ENCODE peak calls at places on chromosome 10, in four cellular contexts. One of them, this sample, is unnamed.

GRCh38 chr10:25556457-25556856 is 377.6 kb upstream of the MYO3A start:
- DNase-seq in nephron progenitor cell: no peak
- DNase-seq in stimulated activated CD4-positive, alpha-beta T cell treated with anti-CD3 and anti-CD28 coated beads, Interleukin-4, amount 100 ng/mL, for 4 hours: no peak
- DNase-seq in RWPE1: peak
- DNase-seq in this sample: no peak

GRCh38 chr10:6091630-6092029 is 2.8 kb downstream of the RBM17 start:
- DNase-seq in nephron progenitor cell: no peak
- DNase-seq in RWPE1: no peak
- DNase-seq in stimulated activated CD4-positive, alpha-beta T cell treated with anti-CD3 and anti-CD28 coated beads, Interleukin-4, amount 100 ng/mL, for 4 hours: no peak
- DNase-seq in this sample: no peak

GRCh38 chr10:97584060-97584797 is at the start of gene HOGA1:
- DNase-seq in nephron progenitor cell: peak
- DNase-seq in stimulated activated CD4-positive, alpha-beta T cell treated with anti-CD3 and anti-CD28 coated beads, Interleukin-4, amount 100 ng/mL, for 4 hours: no peak
- DNase-seq in RWPE1: peak
- DNase-seq in this sample: peak

GRCh38 chr10:132141076-132141475 is 45.7 kb upstream of the DPYSL4 start:
- DNase-seq in nephron progenitor cell: no peak
- DNase-seq in RWPE1: no peak
- DNase-seq in stimulated activated CD4-positive, alpha-beta T cell treated with anti-CD3 and anti-CD28 coated beads, Interleukin-4, amount 100 ng/mL, for 4 hours: no peak
- DNase-seq in this sample: peak

GRCh38 chr10:21095494-21096055 is 198.5 kb upstream of the NEBL start:
- DNase-seq in RWPE1: no peak
- DNase-seq in nephron progenitor cell: no peak
- DNase-seq in stimulated activated CD4-positive, alpha-beta T cell treated with anti-CD3 and anti-CD28 coated beads, Interleukin-4, amount 100 ng/mL, for 4 hours: no peak
- DNase-seq in this sample: no peak

GRCh38 chr10:20391629-20392028 is 505.5 kb downstream of the NEBL start:
- DNase-seq in RWPE1: no peak
- DNase-seq in nephron progenitor cell: no peak
- DNase-seq in stimulated activated CD4-positive, alpha-beta T cell treated with anti-CD3 and anti-CD28 coated beads, Interleukin-4, amount 100 ng/mL, for 4 hours: no peak
- DNase-seq in this sample: no peak

GRCh38 chr10:86757110-86757790 is 831 bp downstream of the BMPR1A start:
- DNase-seq in RWPE1: peak
- DNase-seq in stimulated activated CD4-positive, alpha-beta T cell treated with anti-CD3 and anti-CD28 coated beads, Interleukin-4, amount 100 ng/mL, for 4 hours: peak
- DNase-seq in nephron progenitor cell: peak
- DNase-seq in this sample: no peak

GRCh38 chr10:60222060-60222459 is 167.6 kb downstream of the ANK3 start:
- DNase-seq in RWPE1: no peak
- DNase-seq in stimulated activated CD4-positive, alpha-beta T cell treated with anti-CD3 and anti-CD28 coated beads, Interleukin-4, amount 100 ng/mL, for 4 hours: no peak
- DNase-seq in nephron progenitor cell: no peak
- DNase-seq in this sample: no peak

GRCh38 chr10:14801693-14802092 is 27.0 kb upstream of the FAM107B start:
- DNase-seq in nephron progenitor cell: no peak
- DNase-seq in stimulated activated CD4-positive, alpha-beta T cell treated with anti-CD3 and anti-CD28 coated beads, Interleukin-4, amount 100 ng/mL, for 4 hours: no peak
- DNase-seq in RWPE1: no peak
- DNase-seq in this sample: no peak

GRCh38 chr10:44934416-44935200 is 23.5 kb downstream of the TMEM72 start:
- DNase-seq in RWPE1: no peak
- DNase-seq in stimulated activated CD4-positive, alpha-beta T cell treated with anti-CD3 and anti-CD28 coated beads, Interleukin-4, amount 100 ng/mL, for 4 hours: no peak
- DNase-seq in nephron progenitor cell: no peak
- DNase-seq in this sample: no peak

GRCh38 chr10:27285093-27285492 is 44.5 kb upstream of the ACBD5 start:
- DNase-seq in stimulated activated CD4-positive, alpha-beta T cell treated with anti-CD3 and anti-CD28 coated beads, Interleukin-4, amount 100 ng/mL, for 4 hours: no peak
- DNase-seq in nephron progenitor cell: no peak
- DNase-seq in RWPE1: no peak
- DNase-seq in this sample: no peak

GRCh38 chr10:104334965-104335650 is 3.2 kb downstream of the ITPRIP start:
- DNase-seq in RWPE1: no peak
- DNase-seq in stimulated activated CD4-positive, alpha-beta T cell treated with anti-CD3 and anti-CD28 coated beads, Interleukin-4, amount 100 ng/mL, for 4 hours: no peak
- DNase-seq in nephron progenitor cell: no peak
- DNase-seq in this sample: no peak

GRCh38 chr10:30017576-30017975 is 41.8 kb downstream of the JCAD start:
- DNase-seq in stimulated activated CD4-positive, alpha-beta T cell treated with anti-CD3 and anti-CD28 coated beads, Interleukin-4, amount 100 ng/mL, for 4 hours: no peak
- DNase-seq in RWPE1: no peak
- DNase-seq in nephron progenitor cell: no peak
- DNase-seq in this sample: no peak

GRCh38 chr10:71225291-71226058 is 13.1 kb downstream of the UNC5B start:
- DNase-seq in nephron progenitor cell: no peak
- DNase-seq in stimulated activated CD4-positive, alpha-beta T cell treated with anti-CD3 and anti-CD28 coated beads, Interleukin-4, amount 100 ng/mL, for 4 hours: no peak
- DNase-seq in RWPE1: no peak
- DNase-seq in this sample: peak

GRCh38 chr10:62582804-62583208 is 208.6 kb downstream of the ZNF365 start:
- DNase-seq in nephron progenitor cell: no peak
- DNase-seq in stimulated activated CD4-positive, alpha-beta T cell treated with anti-CD3 and anti-CD28 coated beads, Interleukin-4, amount 100 ng/mL, for 4 hours: no peak
- DNase-seq in RWPE1: peak
- DNase-seq in this sample: no peak

GRCh38 chr10:93126484-93127052 is 52.9 kb downstream of the CYP26A1 start:
- DNase-seq in stimulated activated CD4-positive, alpha-beta T cell treated with anti-CD3 and anti-CD28 coated beads, Interleukin-4, amount 100 ng/mL, for 4 hours: no peak
- DNase-seq in nephron progenitor cell: no peak
- DNase-seq in RWPE1: no peak
- DNase-seq in this sample: no peak

GRCh38 chr10:85916999-85917573 is 449.5 kb downstream of the GRID1 start:
- DNase-seq in RWPE1: no peak
- DNase-seq in stimulated activated CD4-positive, alpha-beta T cell treated with anti-CD3 and anti-CD28 coated beads, Interleukin-4, amount 100 ng/mL, for 4 hours: no peak
- DNase-seq in nephron progenitor cell: no peak
- DNase-seq in this sample: no peak

GRCh38 chr10:130179640-130180039 is 43.4 kb downstream of the GLRX3 start:
- DNase-seq in RWPE1: peak
- DNase-seq in stimulated activated CD4-positive, alpha-beta T cell treated with anti-CD3 and anti-CD28 coated beads, Interleukin-4, amount 100 ng/mL, for 4 hours: no peak
- DNase-seq in nephron progenitor cell: no peak
- DNase-seq in this sample: no peak

GRCh38 chr10:11538834-11539190 is 72.6 kb downstream of the USP6NL start:
- DNase-seq in RWPE1: no peak
- DNase-seq in nephron progenitor cell: no peak
- DNase-seq in stimulated activated CD4-positive, alpha-beta T cell treated with anti-CD3 and anti-CD28 coated beads, Interleukin-4, amount 100 ng/mL, for 4 hours: no peak
- DNase-seq in this sample: no peak

GRCh38 chr10:7436490-7437100 is 25.8 kb upstream of the SFMBT2 start:
- DNase-seq in RWPE1: no peak
- DNase-seq in nephron progenitor cell: no peak
- DNase-seq in stimulated activated CD4-positive, alpha-beta T cell treated with anti-CD3 and anti-CD28 coated beads, Interleukin-4, amount 100 ng/mL, for 4 hours: no peak
- DNase-seq in this sample: no peak

GRCh38 chr10:105063796-105064195 is 422.7 kb downstream of the SORCS3 start:
- DNase-seq in nephron progenitor cell: peak
- DNase-seq in stimulated activated CD4-positive, alpha-beta T cell treated with anti-CD3 and anti-CD28 coated beads, Interleukin-4, amount 100 ng/mL, for 4 hours: no peak
- DNase-seq in RWPE1: peak
- DNase-seq in this sample: peak

GRCh38 chr10:771647-772046 is 82.2 kb upstream of the DIP2C start:
- DNase-seq in stimulated activated CD4-positive, alpha-beta T cell treated with anti-CD3 and anti-CD28 coated beads, Interleukin-4, amount 100 ng/mL, for 4 hours: no peak
- DNase-seq in RWPE1: no peak
- DNase-seq in nephron progenitor cell: no peak
- DNase-seq in this sample: no peak

GRCh38 chr10:50990568-50991495 is 83.5 kb upstream of the PRKG1 start:
- DNase-seq in nephron progenitor cell: peak
- DNase-seq in stimulated activated CD4-positive, alpha-beta T cell treated with anti-CD3 and anti-CD28 coated beads, Interleukin-4, amount 100 ng/mL, for 4 hours: no peak
- DNase-seq in RWPE1: peak
- DNase-seq in this sample: no peak